ENCODE peak calls at places on chromosomes 11 and 22, in seven cellular contexts. U, K, P, W, A, N and L are unnamed samples.

GRCh38 chr11:64752106-64752970 is 7.4 kb downstream of the PYGM start:
- DNase-seq in W (no peak), A (no peak), N (no peak), K (no peak), P (no peak), U (no peak), L (no peak)

GRCh38 chr11:10518891-10519290 is 22.1 kb downstream of the RNF141 start:
- DNase-seq in A (no peak), P (no peak), K (no peak), N (no peak), U (no peak), W (no peak), L (no peak)

GRCh38 chr11:103295704-103296103 is 186.5 kb downstream of the DYNC2H1 start:
- DNase-seq in A (peak; percentile 66), K (no peak), U (no peak), P (no peak), N (no peak), W (peak; percentile 28), L (no peak)

GRCh38 chr22:38191746-38192474 is 9.9 kb upstream of the MAFF start:
- DNase-seq in A (no peak), K (no peak), P (no peak), W (no peak), U (no peak), N (no peak), L (peak; percentile 20)

GRCh38 chr22:46797355-46797754 is 34.9 kb downstream of the TBC1D22A start:
- DNase-seq in P (no peak), U (no peak), A (peak; percentile 64), W (no peak), N (peak; percentile 45), K (peak; percentile 17), L (no peak)

GRCh38 chr11:17004486-17005148 is 9.6 kb downstream of the PLEKHA7 start:
- DNase-seq in N (no peak), W (no peak), U (no peak), K (no peak), A (no peak), P (no peak), L (no peak)

GRCh38 chr22:39634530-39635399 is 64.2 kb downstream of the CACNA1I start:
- DNase-seq in A (peak; percentile 75), K (peak; percentile 90), U (no peak), P (peak; percentile 71), N (peak; percentile 87), W (no peak), L (no peak)

GRCh38 chr11:69385832-69386415 is 92.0 kb downstream of the MYEOV start:
- DNase-seq in P (no peak), N (no peak), A (no peak), W (no peak), K (no peak), U (no peak), L (no peak)

GRCh38 chr11:47184711-47185304 is 1.4 kb downstream of the PACSIN3 start:
- DNase-seq in A (no peak), N (no peak), K (no peak), U (peak; percentile 82), P (no peak), W (no peak), L (no peak)

GRCh38 chr11:86469491-86470388 is 95.1 kb downstream of the CCDC81 start:
- DNase-seq in A (no peak), W (no peak), K (peak; percentile 70), P (no peak), U (no peak), N (no peak), L (no peak)

GRCh38 chr11:72113170-72113808 is 794 bp upstream of the ANAPC15 start:
- DNase-seq in W (peak; percentile 17), A (no peak), U (no peak), N (no peak), K (peak; percentile 94), P (peak; percentile 43), L (no peak)

GRCh38 chr11:127098684-127099083 is 98.1 kb upstream of the KIRREL3 start:
- DNase-seq in N (no peak), P (no peak), U (no peak), A (no peak), W (peak; percentile 12), K (peak; percentile 4), L (peak; percentile 49)